ENCODE peak calls at places on chromosomes 16 and 17, in seven cellular contexts. C is uterus, V is cardiac muscle cell, G is endodermal cell, N is heart right ventricle, E is prostate gland, W is tibial nerve. R is an unnamed sample.

GRCh38 chr16:22007509-22008214 is at the start of gene MOSMO:
- DNase-seq in C (peak), V (peak), G (peak), N (peak), E (peak), W (peak), R (peak)

GRCh38 chr16:66383551-66383950 is 17.1 kb downstream of the CDH5 start:
- DNase-seq in C (no peak), V (no peak), G (no peak), N (no peak), E (no peak), W (no peak), R (no peak)

GRCh38 chr16:3274490-3274889 is 8.8 kb upstream of the ZNF263 start:
- DNase-seq in C (no peak), V (peak), G (no peak), N (no peak), E (no peak), W (no peak), R (peak)

GRCh38 chr16:85625053-85625452 is 11.9 kb downstream of the GSE1 start:
- DNase-seq in C (no peak), V (no peak), G (peak), N (no peak), E (no peak), W (no peak), R (no peak)

GRCh38 chr17:1647802-1648581 is 1.7 kb downstream of the RILP start:
- DNase-seq in C (no peak), V (peak), G (peak), N (peak), E (peak), W (no peak), R (peak)

GRCh38 chr17:69947027-69947759 is 127.8 kb upstream of the KCNJ16 start:
- DNase-seq in C (no peak), V (no peak), G (no peak), N (no peak), E (no peak), W (no peak), R (no peak)

GRCh38 chr17:22337467-22337866 is 645.1 kb downstream of the KCNJ18 start:
- DNase-seq in C (no peak), V (no peak), G (no peak), N (no peak), E (no peak), W (no peak), R (no peak)

GRCh38 chr16:1069154-1069553 is 3.4 kb upstream of the SSTR5 start:
- DNase-seq in C (no peak), V (no peak), G (peak), N (no peak), E (no peak), W (no peak), R (no peak)

GRCh38 chr17:68861602-68862001 is 93.6 kb downstream of the ABCA8 start:
- DNase-seq in C (no peak), V (no peak), G (no peak), N (no peak), E (no peak), W (no peak), R (peak)

GRCh38 chr16:11224096-11224893 is 31.7 kb downstream of the SOCS1 start:
- DNase-seq in C (peak), V (peak), G (peak), N (peak), E (peak), W (peak), R (peak)

GRCh38 chr16:52837251-52837650 is 215.4 kb downstream of the CHD9NB start:
- DNase-seq in C (no peak), V (no peak), G (no peak), N (no peak), E (no peak), W (no peak), R (no peak)

GRCh38 chr17:71084219-71084618 is 914.9 kb downstream of the KCNJ2 start:
- DNase-seq in C (no peak), V (peak), G (peak), N (no peak), E (peak), W (no peak), R (peak)

GRCh38 chr16:70686376-70687171 is 721 bp upstream of the MTSS2 start:
- DNase-seq in C (no peak), V (no peak), G (peak), N (no peak), E (no peak), W (no peak), R (no peak)

GRCh38 chr16:30786936-30787612 is at the start of gene ZNF629:
- DNase-seq in C (peak), V (peak), G (peak), N (peak), E (peak), W (no peak), R (peak)

GRCh38 chr16:83574388-83574787 is 233.4 kb upstream of the HSBP1 start:
- DNase-seq in C (no peak), V (no peak), G (peak), N (no peak), E (no peak), W (no peak), R (no peak)

GRCh38 chr16:9077001-9077809 is 14.2 kb upstream of the HAPSTR1 start:
- DNase-seq in C (no peak), V (no peak), G (no peak), N (no peak), E (no peak), W (no peak), R (peak)
- TF ChIP-seq CTCF in C (no peak), V (no peak), G (no peak), N (no peak), E (no peak), W (no peak), R (no peak)

DNA sequence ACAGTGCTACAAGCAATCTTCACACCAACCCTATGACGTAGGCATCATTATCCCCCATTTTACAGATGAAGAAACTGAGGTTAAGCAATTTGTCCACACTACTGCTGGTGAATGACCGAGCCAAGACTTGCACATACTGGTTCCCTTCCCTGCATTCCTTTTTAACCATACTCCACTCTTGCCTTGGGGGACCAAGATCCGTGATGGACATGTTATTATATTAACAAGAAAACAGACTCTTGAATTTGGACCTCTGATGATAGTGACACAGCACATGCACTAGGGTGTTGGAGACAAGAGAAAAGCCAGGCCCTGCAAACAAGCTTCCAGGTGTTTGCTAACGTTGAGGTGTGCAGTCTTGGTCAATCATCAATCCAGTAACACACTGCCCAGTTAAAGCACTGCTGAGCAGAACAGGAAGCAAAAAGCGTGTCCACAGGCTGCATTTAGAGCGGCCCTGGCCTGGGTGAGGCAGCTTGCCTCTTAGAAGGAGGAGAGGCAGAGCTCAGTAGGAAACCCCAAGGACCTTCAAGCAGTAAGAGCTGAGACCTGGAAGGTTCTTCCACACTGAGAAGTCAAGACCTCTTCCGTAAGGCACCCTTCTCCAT is 36.7 kb downstream of the HNF1B start:
- DNase-seq in C (no peak), V (no peak), G (no peak), N (no peak), E (no peak), W (no peak), R (no peak)
- H3K4me3 ChIP-seq in C (no peak), V (no peak), G (no peak), N (no peak), E (no peak), W (no peak), R (no peak)

GRCh38 chr16:68083239-68083781 is 1.9 kb upstream of the NFATC3 start:
- DNase-seq in C (no peak), V (no peak), G (no peak), N (no peak), E (no peak), W (no peak), R (no peak)

GRCh38 chr16:68082596-68083238 is 2.5 kb upstream of the NFATC3 start:
- DNase-seq in C (no peak), V (no peak), G (no peak), N (no peak), E (no peak), W (no peak), R (no peak)

GRCh38 chr16:68084504-68085258 is 489 bp upstream of the NFATC3 start:
- DNase-seq in C (peak), V (peak), G (peak), N (peak), E (peak), W (peak), R (peak)

GRCh38 chr16:68085259-68086071 is at the start of gene NFATC3:
- DNase-seq in C (peak), V (peak), G (peak), N (peak), E (peak), W (peak), R (peak)

DNA sequence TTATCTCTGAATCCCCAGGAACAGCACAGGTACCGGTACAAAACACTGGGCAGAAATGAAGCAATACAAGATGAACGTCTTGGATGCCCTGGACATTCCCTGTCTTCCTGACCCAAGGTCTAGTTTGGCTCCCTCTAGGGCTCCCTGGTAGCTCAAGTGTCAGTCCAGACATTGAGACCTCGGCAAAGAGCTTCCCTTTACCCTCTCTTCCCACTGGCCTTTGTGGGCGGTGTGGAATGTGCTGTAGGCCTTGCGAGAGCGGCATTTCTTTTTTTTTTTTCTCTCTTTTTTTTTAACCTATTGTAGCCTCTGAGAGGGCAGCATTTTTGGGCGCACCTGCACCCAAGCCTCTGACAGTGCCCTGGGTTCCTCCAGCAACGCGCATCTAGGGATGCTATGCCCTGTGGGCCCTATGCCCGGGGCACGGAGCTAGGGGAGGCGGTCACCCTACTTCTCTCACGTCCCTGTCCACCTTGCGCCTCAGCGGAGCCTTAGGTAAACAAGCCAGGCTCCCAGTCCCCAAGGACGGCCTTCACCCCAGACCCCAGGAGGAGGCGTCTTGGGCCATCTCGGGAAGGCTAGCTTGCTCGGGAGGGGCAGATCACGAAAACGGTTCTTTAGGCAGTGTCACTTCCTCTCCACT is 1.2 kb upstream of the NFATC3 start:
- DNase-seq in C (no peak), V (peak), G (no peak), N (no peak), E (no peak), W (peak), R (no peak)
- TF ChIP-seq CTCF in C (no peak), V (no peak), G (peak), N (no peak), E (no peak), W (no peak), R (no peak)

GRCh38 chr17:45222994-45223540 is 1.4 kb downstream of the FMNL1 start:
- DNase-seq in C (no peak), V (no peak), G (no peak), N (no peak), E (no peak), W (no peak), R (peak)

GRCh38 chr17:45225051-45225700 is 3.5 kb downstream of the FMNL1 start:
- DNase-seq in C (no peak), V (no peak), G (no peak), N (no peak), E (no peak), W (no peak), R (no peak)

GRCh38 chr17:45223541-45224528 is 2.1 kb downstream of the FMNL1 start:
- DNase-seq in C (no peak), V (no peak), G (no peak), N (no peak), E (no peak), W (no peak), R (no peak)

GRCh38 chr17:45225964-45226530 is 4.4 kb downstream of the FMNL1 start:
- DNase-seq in C (peak), V (no peak), G (peak), N (peak), E (no peak), W (peak), R (peak)

DNA sequence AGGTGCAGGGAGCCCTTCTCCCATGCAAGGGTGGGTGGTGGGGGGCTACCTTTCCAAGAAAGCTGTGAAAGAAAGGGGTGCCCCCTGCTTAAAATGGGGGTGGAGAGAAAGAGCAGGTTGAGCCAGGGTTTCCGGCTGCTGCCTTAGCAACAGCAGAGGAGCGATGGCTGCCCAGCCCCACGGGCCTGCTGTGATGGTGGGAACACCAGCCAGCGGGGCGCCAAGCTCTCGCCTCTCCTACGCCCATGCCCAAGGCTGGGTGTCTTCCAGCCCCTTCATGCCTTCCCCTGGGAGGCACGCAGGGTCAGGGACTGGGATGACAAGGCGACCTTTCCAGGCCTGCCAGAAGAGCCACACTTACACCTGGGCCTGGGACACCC is 3.0 kb downstream of the FMNL1 start:
- DNase-seq in C (no peak), V (no peak), G (no peak), N (no peak), E (no peak), W (no peak), R (no peak)
- H3K4me3 ChIP-seq in C (no peak), V (no peak), G (no peak), N (no peak), E (no peak), W (peak), R (no peak)

DNA sequence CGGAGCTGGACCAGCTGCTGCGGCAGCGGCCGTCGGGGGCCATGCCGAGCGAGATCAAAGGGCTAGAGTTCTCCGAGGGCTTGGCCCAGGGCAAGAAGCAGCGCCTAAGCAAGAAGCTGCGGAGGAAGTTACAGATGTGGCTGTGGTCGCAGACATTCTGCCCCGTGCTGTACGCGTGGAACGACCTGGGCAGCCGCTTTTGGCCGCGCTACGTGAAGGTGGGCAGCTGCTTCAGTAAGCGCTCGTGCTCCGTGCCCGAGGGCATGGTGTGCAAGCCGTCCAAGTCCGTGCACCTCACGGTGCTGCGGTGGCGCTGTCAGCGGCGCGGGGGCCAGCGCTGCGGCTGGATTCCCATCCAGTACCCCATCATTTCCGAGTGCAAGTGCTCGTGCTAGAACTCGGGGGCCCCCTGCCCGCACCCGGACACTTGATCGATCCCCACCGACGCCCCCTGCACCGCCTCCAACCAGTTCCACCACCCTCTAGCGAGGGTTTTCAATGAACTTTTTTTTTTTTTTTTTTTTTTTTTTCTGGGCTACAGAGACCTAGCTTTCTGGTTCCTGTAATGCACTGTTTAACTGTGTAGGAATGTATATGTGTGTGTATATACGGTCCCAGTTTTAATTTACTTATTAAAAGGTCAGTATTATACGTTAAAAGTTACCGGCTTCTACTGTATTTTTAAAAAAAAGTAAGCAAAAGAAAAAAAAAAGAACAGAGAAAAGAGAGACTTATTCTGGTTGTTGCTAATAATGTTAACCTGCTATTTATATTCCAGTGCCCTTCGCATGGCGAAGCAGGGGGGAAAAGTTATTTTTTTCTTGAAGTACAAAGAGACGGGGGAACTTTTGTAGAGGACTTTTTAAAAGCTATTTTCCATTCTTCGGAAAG is 1.3 kb downstream of the NOG start:
- DNase-seq in C (no peak), V (peak), G (peak), N (no peak), E (no peak), W (no peak), R (no peak)
- TF ChIP-seq CTCF in C (no peak), V (no peak), G (no peak), N (no peak), E (no peak), W (no peak), R (no peak)

DNA sequence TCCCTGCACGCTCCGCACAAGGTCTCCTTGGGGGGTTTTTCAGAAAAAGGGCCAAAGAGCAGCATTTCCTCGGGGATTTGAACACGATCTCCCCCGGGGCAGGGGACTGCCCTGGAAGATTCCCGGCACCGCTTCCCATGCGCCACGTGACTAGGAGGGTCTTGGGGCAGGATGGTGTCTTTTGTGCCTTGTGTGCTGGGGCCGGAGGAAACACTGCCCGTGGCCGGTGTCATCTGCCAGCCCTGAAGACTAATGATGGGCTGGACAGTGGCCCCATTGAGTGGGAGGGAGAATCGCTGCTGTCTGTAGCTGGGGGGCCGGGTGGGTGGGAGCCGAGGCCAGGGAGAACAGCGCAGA is 315.1 kb downstream of the SEC14L1 start:
- DNase-seq in C (no peak), V (no peak), G (no peak), N (no peak), E (no peak), W (no peak), R (no peak)
- H3K4me3 ChIP-seq in C (no peak), V (no peak), G (no peak), N (no peak), E (no peak), W (no peak), R (no peak)

DNA sequence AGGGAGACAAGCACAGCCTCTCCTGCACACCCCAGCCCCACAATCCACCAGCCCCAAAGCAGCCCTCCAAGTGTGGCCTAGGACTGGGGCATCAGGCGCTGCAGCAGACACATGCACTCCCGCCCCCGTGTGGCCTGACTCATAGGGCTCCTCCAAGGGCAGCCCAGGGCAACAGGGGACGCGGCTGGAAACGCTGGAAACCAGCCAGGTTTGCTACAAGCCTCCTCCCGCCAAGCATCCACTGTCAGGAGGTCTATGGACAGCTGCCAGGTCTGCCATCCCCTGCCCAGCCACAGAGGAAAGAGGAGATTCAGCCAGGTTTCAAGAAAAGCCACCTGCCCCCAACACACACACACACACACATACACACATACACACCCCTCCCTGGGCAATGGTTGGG is 25.8 kb downstream of the SRCIN1 start:
- DNase-seq in C (peak), V (peak), G (peak), N (peak), E (no peak), W (no peak), R (peak)
- TF ChIP-seq CTCF in C (no peak), V (peak), G (peak), N (no peak), E (no peak), W (no peak), R (no peak)

DNA sequence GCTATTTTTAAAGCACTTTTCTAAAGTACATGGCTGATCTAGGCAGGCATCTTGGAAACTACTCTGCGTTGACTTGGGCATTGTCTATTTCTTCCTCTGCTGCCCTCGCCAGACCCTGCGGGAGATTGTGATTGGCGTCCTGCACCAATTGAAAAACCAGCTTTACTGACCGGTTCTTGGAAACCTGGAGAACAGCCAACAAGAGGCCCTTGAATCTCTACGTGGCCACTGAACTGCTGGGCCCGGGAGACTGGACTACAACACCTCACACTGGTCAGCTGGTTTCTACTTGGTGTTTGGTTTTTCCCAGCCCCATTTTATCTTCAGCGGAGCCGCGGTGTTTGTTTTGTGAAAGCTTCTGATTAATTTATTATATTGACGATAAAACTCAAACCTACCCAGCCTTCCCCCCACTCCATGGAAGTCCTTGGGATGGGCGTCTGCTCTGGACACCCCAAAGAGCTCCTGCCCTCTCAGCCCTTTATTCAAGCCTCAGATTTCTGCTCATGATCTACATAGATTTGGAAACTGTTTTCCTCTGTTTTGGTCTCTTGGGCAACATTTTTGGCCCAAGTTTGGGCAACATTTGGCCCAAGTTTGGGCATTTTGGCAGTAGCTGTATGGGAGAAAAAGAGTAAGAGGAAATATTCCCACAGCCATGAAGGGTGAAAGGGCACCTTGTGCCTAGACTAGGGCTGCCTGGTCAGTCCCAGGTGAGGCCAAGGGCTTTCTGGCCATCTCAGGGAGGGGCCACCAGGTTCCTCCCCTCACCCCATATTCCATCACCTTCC is 4.7 kb downstream of the MLX start:
- DNase-seq in C (no peak), V (no peak), G (no peak), N (no peak), E (peak), W (no peak), R (no peak)
- H3K4me3 ChIP-seq in C (no peak), V (no peak), G (no peak), N (no peak), E (no peak), W (no peak), R (no peak)

R was measured in adrenal gland.